ENCODE peak calls at places on chromosomes 7 and 10, in six cellular contexts. V is GM23248, W is PC-3, Z is hepatocyte, S is SK-N-SH, L is MM.1S. T is an unnamed sample. For H3K36me3, the result is how much of the 10 kb centered on the place peaks cover.

GRCh38 chr10:3848768-3849643 is 64.0 kb upstream of the KLF6 start:
- DNase-seq in V (peak), W (peak), Z (no peak), S (no peak), L (no peak), T (no peak)

GRCh38 chr7:143397710-143398530 is 10.7 kb downstream of the EPHA1 start:
- DNase-seq in V (no peak), W (no peak), Z (no peak), S (no peak), L (no peak), T (no peak)

GRCh38 chr7:159281573-159281972 is 136.9 kb upstream of the VIPR2 start:
- DNase-seq in V (no peak), W (no peak), Z (no peak), S (no peak), L (no peak), T (no peak)

GRCh38 chr7:2529161-2530075 is 9.8 kb downstream of the LFNG start:
- DNase-seq in V (peak), W (peak), Z (no peak), S (no peak), L (no peak), T (peak)

GRCh38 chr7:116438274-116438673 is 61.3 kb upstream of the CAV2 start:
- DNase-seq in V (peak), W (peak), Z (peak), S (no peak), L (no peak), T (no peak)

GRCh38 chr10:26215923-26216576 is 524 bp upstream of the GAD2 start:
- DNase-seq in V (peak), W (no peak), Z (peak), S (peak), L (no peak), T (no peak)

GRCh38 chr7:83410989-83411591 is 237.8 kb downstream of the SEMA3E start:
- DNase-seq in V (peak), W (peak), Z (peak), S (peak), L (peak), T (peak)

GRCh38 chr7:157729566-157729965 is 392.8 kb downstream of the DNAJB6 start:
- DNase-seq in V (no peak), W (no peak), Z (no peak), S (no peak), L (no peak), T (no peak)

GRCh38 chr10:78251041-78251434 is 217.4 kb downstream of the RPS24 start:
- DNase-seq in V (no peak), W (no peak), Z (no peak), S (no peak), L (no peak), T (no peak)

GRCh38 chr7:108805808-108806397 is 236.2 kb downstream of the DNAJB9 start:
- DNase-seq in V (peak), W (peak), Z (peak), S (peak), L (peak), T (peak)

GRCh38 chr7:23594879-23595604 is 2.1 kb upstream of the CCDC126 start:
- DNase-seq in V (no peak), W (peak), Z (no peak), S (no peak), L (no peak), T (peak)

GRCh38 chr7:45920543-45921380 is at the start of gene IGFBP3:
- DNase-seq in V (peak), W (peak), Z (peak), S (peak), L (peak), T (no peak)

GRCh38 chr10:46228076-46229071 is 58.4 kb upstream of the ANTXRL start:
- DNase-seq in V (peak), W (peak), Z (peak), S (peak), L (peak), T (peak)

GRCh38 chr10:28280652-28281051 is 22.2 kb downstream of the MPP7 start:
- DNase-seq in V (peak), W (no peak), Z (no peak), S (no peak), L (no peak), T (no peak)

GRCh38 chr10:22900841-22901601 is 26.8 kb upstream of the ARMC3 start:
- DNase-seq in V (no peak), W (no peak), Z (no peak), S (no peak), L (no peak), T (no peak)

GRCh38 chr7:51033722-51034530 is 251.2 kb upstream of the GRB10 start:
- DNase-seq in V (no peak), W (no peak), Z (no peak), S (no peak), L (no peak), T (no peak)

GRCh38 chr7:66356277-66356721 is 151.2 kb downstream of the TPST1 start:
- DNase-seq in V (peak), W (no peak), Z (no peak), S (no peak), L (no peak), T (no peak)

GRCh38 chr10:12720217-12720981 is 281.1 kb downstream of the CCDC3 start:
- DNase-seq in V (peak), W (peak), Z (peak), S (no peak), L (no peak), T (no peak)

GRCh38 chr7:1947586-1948217 is 277.6 kb downstream of the ELFN1 start:
- DNase-seq in V (no peak), W (no peak), Z (no peak), S (no peak), L (no peak), T (no peak)

GRCh38 chr7:116998567-116998966 is 45.3 kb downstream of the ST7 start:
- DNase-seq in V (no peak), W (no peak), Z (no peak), S (no peak), L (no peak), T (no peak)

GRCh38 chr10:88983206-88983605 is 7.4 kb upstream of the FAS start:
- DNase-seq in V (no peak), W (no peak), Z (no peak), S (no peak), L (no peak), T (no peak)

GRCh38 chr10:129909080-129909479 is 55.0 kb downstream of the EBF3 start:
- DNase-seq in V (no peak), W (no peak), Z (no peak), S (no peak), L (no peak), T (no peak)

GRCh38 chr10:129912161-129912917 is 51.7 kb downstream of the EBF3 start:
- DNase-seq in V (peak), W (no peak), Z (no peak), S (peak), L (no peak), T (no peak)

GRCh38 chr10:129911451-129912160 is 52.5 kb downstream of the EBF3 start:
- DNase-seq in V (no peak), W (no peak), Z (no peak), S (no peak), L (no peak), T (no peak)

GRCh38 chr10:129909531-129910286 is 54.4 kb downstream of the EBF3 start:
- DNase-seq in V (no peak), W (no peak), Z (no peak), S (no peak), L (no peak), T (no peak)

GRCh38 chr10:129910861-129911260 is 53.2 kb downstream of the EBF3 start:
- DNase-seq in V (no peak), W (no peak), Z (no peak), S (no peak), L (no peak), T (no peak)
- H3K36me3 ChIP-seq in V (under half), W (under half), Z (under half), S (under half), L (under half), T (under half)

GRCh38 chr10:19347592-19347991 is 299.0 kb downstream of the MALRD1 start:
- DNase-seq in V (peak), W (peak), Z (peak), S (peak), L (no peak), T (no peak)
- TF ChIP-seq EZH2phosphoT487 in V (no peak), W (no peak), Z (no peak), S (no peak), L (no peak), T (no peak)

DNA sequence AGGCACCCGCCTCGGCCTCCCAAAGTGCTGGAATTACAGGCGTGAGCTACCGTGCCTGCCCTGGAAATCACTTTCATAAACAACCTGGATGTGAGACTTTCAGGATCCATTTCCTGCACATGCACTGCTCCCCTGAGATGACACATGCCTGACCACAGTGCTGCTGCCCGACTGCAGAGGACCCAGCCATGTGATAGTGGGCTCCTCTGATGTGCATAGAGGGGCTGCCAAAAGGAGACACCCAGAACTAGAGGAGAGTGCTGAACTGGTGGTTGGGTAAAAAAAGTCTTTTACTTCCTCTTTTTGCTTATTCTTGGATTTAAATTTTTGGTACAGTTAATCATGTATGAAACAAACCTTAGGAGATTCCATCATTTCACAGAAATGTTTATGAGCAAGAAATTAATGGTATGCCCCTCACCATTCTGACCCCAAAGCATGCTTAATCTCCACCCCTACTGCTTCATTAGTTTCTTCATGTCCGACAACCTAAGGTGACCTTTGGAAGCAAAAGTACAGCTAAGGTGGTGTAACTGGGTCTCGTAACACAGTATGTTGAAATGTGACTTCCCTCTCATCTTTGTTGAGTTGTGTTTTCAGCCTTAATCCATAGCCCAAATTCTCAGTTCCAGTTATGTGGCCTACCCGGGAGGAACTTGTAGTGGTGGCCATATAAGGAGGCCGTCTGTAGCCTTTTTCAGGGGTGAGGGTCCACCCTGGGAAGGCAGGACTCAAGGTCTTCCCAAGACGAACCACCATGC is 111.1 kb downstream of the RNF216 start:
- DNase-seq in V (no peak), W (no peak), Z (no peak), S (no peak), L (no peak), T (peak)
- H3K27ac ChIP-seq in V (no peak), W (no peak), Z (peak), S (no peak), L (no peak), T (no peak)

GRCh38 chr10:121531076-121531829 is 67.0 kb downstream of the FGFR2 start:
- DNase-seq in V (no peak), W (no peak), Z (no peak), S (no peak), L (no peak), T (no peak)
- H3K36me3 ChIP-seq in V (under half), W (under half), Z (under half), S (under half), L (under half), T (under half)

GRCh38 chr10:124561206-124561605 is 99.6 kb downstream of the LHPP start:
- DNase-seq in V (no peak), W (no peak), Z (no peak), S (no peak), L (no peak), T (no peak)
- TF ChIP-seq EZH2phosphoT487 in V (no peak), W (no peak), Z (no peak), S (no peak), L (no peak), T (no peak)

GRCh38 chr7:36568437-36568818 is 155.9 kb downstream of the AOAH start:
- DNase-seq in V (no peak), W (no peak), Z (no peak), S (no peak), L (no peak), T (no peak)
- H3K27ac ChIP-seq in V (no peak), W (no peak), Z (no peak), S (no peak), L (no peak), T (no peak)

GRCh38 chr7:44693641-44694313 is 54.9 kb upstream of the ZMIZ2 start:
- DNase-seq in V (peak), W (no peak), Z (no peak), S (no peak), L (no peak), T (no peak)
- H3K36me3 ChIP-seq in V (under half), W (under half), Z (under half), S (under half), L (under half), T (half or more)